ENCODE peak calls at places on chromosomes 3 and 15, in four cellular contexts. One of them, this sample, is unnamed.

GRCh38 chr3:71721721-71722157 is 3.5 kb downstream of the EIF4E3 start:
- DNase-seq in HepG2: no peak
- DNase-seq in GM12878: no peak
- DNase-seq in K562: no peak
- DNase-seq in this sample: no peak

GRCh38 chr15:55535436-55535835 is 27.4 kb upstream of the DNAAF4 start:
- DNase-seq in HepG2: no peak
- DNase-seq in GM12878: no peak
- DNase-seq in K562: no peak
- DNase-seq in this sample: no peak

GRCh38 chr3:100737334-100737733 is 28.0 kb downstream of the TFG start:
- DNase-seq in GM12878: no peak
- DNase-seq in HepG2: no peak
- DNase-seq in K562: peak
- DNase-seq in this sample: peak

GRCh38 chr15:74127954-74128784 is 2.2 kb upstream of the ISLR2 start:
- DNase-seq in K562: no peak
- DNase-seq in GM12878: no peak
- DNase-seq in HepG2: no peak
- DNase-seq in this sample: no peak

GRCh38 chr3:56683122-56683817 is at the start of gene TASOR:
- DNase-seq in HepG2: peak
- DNase-seq in GM12878: no peak
- DNase-seq in K562: peak
- DNase-seq in this sample: peak

GRCh38 chr3:99713440-99713839 is 75.0 kb downstream of the COL8A1 start:
- DNase-seq in GM12878: no peak
- DNase-seq in K562: no peak
- DNase-seq in HepG2: no peak
- DNase-seq in this sample: no peak

GRCh38 chr3:52005571-52005986 is 9.9 kb upstream of the RPL29 start:
- DNase-seq in K562: peak
- DNase-seq in HepG2: no peak
- DNase-seq in GM12878: no peak
- DNase-seq in this sample: no peak

GRCh38 chr3:173396191-173397041 is 1.1 kb upstream of the NLGN1 start:
- DNase-seq in GM12878: no peak
- DNase-seq in HepG2: no peak
- DNase-seq in K562: no peak
- DNase-seq in this sample: no peak

GRCh38 chr3:37806505-37807291 is 55.0 kb upstream of the CTDSPL start:
- DNase-seq in K562: no peak
- DNase-seq in GM12878: no peak
- DNase-seq in HepG2: no peak
- DNase-seq in this sample: no peak

GRCh38 chr3:30912304-30912703 is 17.8 kb upstream of the GADL1 start:
- DNase-seq in GM12878: no peak
- DNase-seq in HepG2: no peak
- DNase-seq in K562: no peak
- DNase-seq in this sample: no peak

DNA sequence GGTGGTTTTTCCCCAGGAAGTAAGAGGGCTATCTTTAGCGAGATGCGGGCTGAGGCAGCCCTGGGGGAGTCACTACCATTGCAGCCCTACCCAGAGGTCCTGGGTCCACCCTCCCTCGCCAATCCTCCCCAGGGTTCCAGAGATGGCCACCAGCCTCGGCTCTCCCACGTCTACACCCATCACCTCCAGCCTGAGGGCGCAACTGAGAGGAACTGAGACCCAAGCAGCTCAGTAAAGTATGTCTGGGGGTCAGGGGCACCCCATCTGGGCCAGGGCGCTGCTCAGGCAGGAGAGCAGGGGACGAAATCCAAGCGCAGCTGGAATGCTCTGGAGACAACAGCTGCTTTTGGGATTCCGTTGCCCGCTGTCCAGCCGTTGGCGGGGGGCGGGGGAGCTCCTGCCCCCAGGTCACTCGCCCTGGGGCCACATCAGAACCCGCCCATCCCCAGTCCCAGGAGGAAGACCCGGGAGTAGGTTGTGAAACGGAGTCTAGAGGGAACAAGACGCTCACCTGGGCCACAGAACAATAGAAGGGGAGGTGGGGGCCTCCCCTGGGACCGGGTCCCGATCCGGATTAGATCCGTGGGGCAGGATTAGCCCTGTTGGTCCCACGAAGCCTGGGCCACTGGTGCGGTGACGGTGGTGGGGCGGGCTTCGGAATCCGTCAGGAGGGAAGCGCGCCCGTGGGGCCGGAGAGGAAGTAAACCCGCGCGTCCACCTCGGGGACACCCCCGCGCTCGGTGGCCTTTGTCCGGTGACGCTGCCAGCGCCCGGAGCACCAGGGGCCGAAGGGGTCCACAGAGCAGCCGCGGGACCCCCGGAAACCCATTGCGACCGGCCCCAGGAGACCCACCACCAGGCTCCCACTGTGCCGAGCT is 1.3 kb upstream of the NDUFAF3 start:
- DNase-seq in GM12878: no peak
- DNase-seq in K562: peak
- DNase-seq in HepG2: no peak
- DNase-seq in this sample: no peak
- TF ChIP-seq CHD4 in GM12878: no peak
- TF ChIP-seq CHD4 in K562: no peak
- TF ChIP-seq CHD4 in HepG2: no peak
- TF ChIP-seq CHD4 in this sample: no peak

DNA sequence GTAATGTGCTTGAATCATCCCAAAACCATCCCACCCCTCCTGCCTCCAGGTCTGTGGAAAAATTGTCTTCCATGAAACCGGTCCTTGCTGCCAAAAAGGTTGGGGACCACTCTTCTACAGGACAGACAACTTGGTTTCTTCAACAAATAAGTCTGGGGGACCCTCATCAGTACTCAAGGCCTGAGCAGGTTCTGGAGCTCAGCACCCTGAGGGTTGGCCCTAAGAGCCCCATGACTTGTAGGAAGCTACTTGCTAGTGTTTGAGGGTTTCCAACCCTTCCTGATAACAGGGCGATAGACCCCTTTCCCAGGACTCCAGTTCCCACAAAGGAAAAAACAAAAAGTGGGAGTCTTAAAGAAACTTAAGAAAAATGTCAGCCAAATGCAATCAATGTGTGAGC is 52.9 kb upstream of the SLCO2A1 start:
- DNase-seq in K562: no peak
- DNase-seq in HepG2: no peak
- DNase-seq in GM12878: no peak
- DNase-seq in this sample: no peak
- TF ChIP-seq CHD2 in K562: no peak
- TF ChIP-seq CHD2 in HepG2: no peak
- TF ChIP-seq CHD2 in GM12878: no peak
- TF ChIP-seq CHD2 in this sample: no peak

GRCh38 chr15:39300451-39301153 is 280.3 kb upstream of the THBS1 start:
- DNase-seq in GM12878: no peak
- DNase-seq in HepG2: no peak
- DNase-seq in K562: no peak
- DNase-seq in this sample: peak

GRCh38 chr15:39304201-39304841 is 276.6 kb upstream of the THBS1 start:
- DNase-seq in GM12878: no peak
- DNase-seq in K562: no peak
- DNase-seq in HepG2: no peak
- DNase-seq in this sample: no peak

GRCh38 chr15:39301589-39301999 is 279.3 kb upstream of the THBS1 start:
- DNase-seq in K562: no peak
- DNase-seq in GM12878: no peak
- DNase-seq in HepG2: no peak
- DNase-seq in this sample: peak

GRCh38 chr15:39302936-39303335 is 277.9 kb upstream of the THBS1 start:
- DNase-seq in GM12878: no peak
- DNase-seq in HepG2: no peak
- DNase-seq in K562: no peak
- DNase-seq in this sample: no peak

GRCh38 chr15:39304931-39305728 is 275.7 kb upstream of the THBS1 start:
- DNase-seq in GM12878: no peak
- DNase-seq in K562: no peak
- DNase-seq in HepG2: no peak
- DNase-seq in this sample: no peak
- H3K4me2 ChIP-seq in GM12878: no peak
- H3K4me2 ChIP-seq in K562: no peak
- H3K4me2 ChIP-seq in HepG2: no peak
- H3K4me2 ChIP-seq in this sample: no peak

GRCh38 chr3:102733811-102734574 is 299.2 kb downstream of the ZPLD1 start:
- DNase-seq in GM12878: no peak
- DNase-seq in K562: no peak
- DNase-seq in HepG2: no peak
- DNase-seq in this sample: no peak
- TF ChIP-seq CHD4 in GM12878: no peak
- TF ChIP-seq CHD4 in K562: no peak
- TF ChIP-seq CHD4 in HepG2: no peak
- TF ChIP-seq CHD4 in this sample: no peak

DNA sequence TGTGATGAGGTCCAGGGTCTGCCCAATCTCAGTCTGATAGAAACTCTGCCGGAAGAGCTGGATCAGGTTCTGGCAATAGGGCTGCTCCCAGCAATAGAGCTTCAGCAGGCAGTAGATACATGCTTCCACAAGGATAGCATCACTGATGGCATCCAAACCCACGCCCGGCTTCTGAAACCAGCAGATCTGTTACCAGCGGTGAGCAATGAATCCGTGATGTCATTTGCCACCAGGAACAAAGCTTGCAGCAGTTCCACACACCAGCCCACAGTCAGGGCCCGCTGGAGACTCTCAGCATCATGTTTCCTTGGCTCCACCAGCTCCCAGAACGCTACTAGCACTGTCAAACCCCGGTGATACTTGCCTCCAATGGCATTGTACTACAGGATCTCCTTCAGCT is 19.3 kb upstream of the TTBK2 start:
- DNase-seq in K562: no peak
- DNase-seq in GM12878: no peak
- DNase-seq in HepG2: no peak
- DNase-seq in this sample: no peak
- TF ChIP-seq CHD2 in K562: no peak
- TF ChIP-seq CHD2 in GM12878: no peak
- TF ChIP-seq CHD2 in HepG2: no peak
- TF ChIP-seq CHD2 in this sample: no peak

GRCh38 chr3:191260431-191261303 is 61.6 kb downstream of the OSTN start:
- DNase-seq in GM12878: no peak
- DNase-seq in K562: no peak
- DNase-seq in HepG2: no peak
- DNase-seq in this sample: no peak

GRCh38 chr3:191261304-191261638 is 62.2 kb downstream of the OSTN start:
- DNase-seq in K562: no peak
- DNase-seq in HepG2: no peak
- DNase-seq in GM12878: no peak
- DNase-seq in this sample: no peak

GRCh38 chr3:191262650-191263049 is 63.6 kb downstream of the OSTN start:
- DNase-seq in K562: no peak
- DNase-seq in GM12878: peak
- DNase-seq in HepG2: no peak
- DNase-seq in this sample: no peak

GRCh38 chr3:191263850-191264249 is 64.8 kb downstream of the OSTN start:
- DNase-seq in GM12878: no peak
- DNase-seq in K562: no peak
- DNase-seq in HepG2: no peak
- DNase-seq in this sample: no peak

GRCh38 chr3:191263365-191263764 is 64.3 kb downstream of the OSTN start:
- DNase-seq in GM12878: no peak
- DNase-seq in K562: no peak
- DNase-seq in HepG2: no peak
- DNase-seq in this sample: no peak
- H3K4me2 ChIP-seq in GM12878: peak
- H3K4me2 ChIP-seq in K562: no peak
- H3K4me2 ChIP-seq in HepG2: no peak
- H3K4me2 ChIP-seq in this sample: no peak